ENCODE peak calls at places on chromosomes 11 and 22, in seven cellular contexts. One of them, this sample, is unnamed.
A peak's percentile ranks its signal among the peaks of the same experiment; 100 is the strongest.

GRCh38 chr22:49663311-49663711 is 164.4 kb downstream of the BRD1 start:
- DNase-seq in left ventricle myocardium superior: peak; percentile 18
- DNase-seq in CD14-positive monocyte: no peak
- DNase-seq in prostate gland: no peak
- DNase-seq in AG04450: no peak
- DNase-seq in stimulated activated CD4-positive, alpha-beta T cell treated with anti-CD3 and anti-CD28 coated beads, TNF-alpha, amount 100 ng/mL, for 48 hours: no peak
- DNase-seq in caudate nucleus: no peak
- DNase-seq in this sample: no peak

GRCh38 chr11:116530705-116531104 is 242.1 kb downstream of the BUD13 start:
- DNase-seq in left ventricle myocardium superior: no peak
- DNase-seq in prostate gland: no peak
- DNase-seq in caudate nucleus: no peak
- DNase-seq in AG04450: no peak
- DNase-seq in stimulated activated CD4-positive, alpha-beta T cell treated with anti-CD3 and anti-CD28 coated beads, TNF-alpha, amount 100 ng/mL, for 48 hours: no peak
- DNase-seq in CD14-positive monocyte: no peak
- DNase-seq in this sample: no peak

GRCh38 chr22:37260939-37261338 is 16.9 kb upstream of the RAC2 start:
- DNase-seq in caudate nucleus: no peak
- DNase-seq in stimulated activated CD4-positive, alpha-beta T cell treated with anti-CD3 and anti-CD28 coated beads, TNF-alpha, amount 100 ng/mL, for 48 hours: no peak
- DNase-seq in prostate gland: peak; percentile 27
- DNase-seq in AG04450: no peak
- DNase-seq in CD14-positive monocyte: peak; percentile 72
- DNase-seq in left ventricle myocardium superior: peak; percentile 59
- DNase-seq in this sample: peak; percentile 81

GRCh38 chr11:100761806-100762205 is 74.7 kb downstream of the ARHGAP42 start:
- DNase-seq in AG04450: no peak
- DNase-seq in caudate nucleus: no peak
- DNase-seq in left ventricle myocardium superior: no peak
- DNase-seq in stimulated activated CD4-positive, alpha-beta T cell treated with anti-CD3 and anti-CD28 coated beads, TNF-alpha, amount 100 ng/mL, for 48 hours: no peak
- DNase-seq in prostate gland: no peak
- DNase-seq in CD14-positive monocyte: no peak
- DNase-seq in this sample: no peak

GRCh38 chr22:41587347-41587723 is 2.3 kb downstream of the PMM1 start:
- DNase-seq in left ventricle myocardium superior: no peak
- DNase-seq in CD14-positive monocyte: no peak
- DNase-seq in AG04450: no peak
- DNase-seq in caudate nucleus: no peak
- DNase-seq in prostate gland: no peak
- DNase-seq in stimulated activated CD4-positive, alpha-beta T cell treated with anti-CD3 and anti-CD28 coated beads, TNF-alpha, amount 100 ng/mL, for 48 hours: no peak
- DNase-seq in this sample: no peak

GRCh38 chr11:15655552-15655951 is 540.8 kb downstream of the INSC start:
- DNase-seq in left ventricle myocardium superior: no peak
- DNase-seq in AG04450: no peak
- DNase-seq in caudate nucleus: no peak
- DNase-seq in CD14-positive monocyte: no peak
- DNase-seq in prostate gland: no peak
- DNase-seq in stimulated activated CD4-positive, alpha-beta T cell treated with anti-CD3 and anti-CD28 coated beads, TNF-alpha, amount 100 ng/mL, for 48 hours: no peak
- DNase-seq in this sample: no peak

GRCh38 chr11:107372439-107372838 is 85.2 kb downstream of the CWF19L2 start:
- DNase-seq in prostate gland: no peak
- DNase-seq in AG04450: no peak
- DNase-seq in stimulated activated CD4-positive, alpha-beta T cell treated with anti-CD3 and anti-CD28 coated beads, TNF-alpha, amount 100 ng/mL, for 48 hours: no peak
- DNase-seq in caudate nucleus: no peak
- DNase-seq in left ventricle myocardium superior: no peak
- DNase-seq in CD14-positive monocyte: no peak
- DNase-seq in this sample: no peak

GRCh38 chr22:43837666-43838065 is 24.6 kb downstream of the SULT4A1 start:
- DNase-seq in CD14-positive monocyte: no peak
- DNase-seq in caudate nucleus: no peak
- DNase-seq in prostate gland: no peak
- DNase-seq in stimulated activated CD4-positive, alpha-beta T cell treated with anti-CD3 and anti-CD28 coated beads, TNF-alpha, amount 100 ng/mL, for 48 hours: no peak
- DNase-seq in left ventricle myocardium superior: no peak
- DNase-seq in AG04450: no peak
- DNase-seq in this sample: no peak

GRCh38 chr11:65266210-65266609 is 4.4 kb downstream of the POLA2 start:
- DNase-seq in AG04450: no peak
- DNase-seq in CD14-positive monocyte: no peak
- DNase-seq in stimulated activated CD4-positive, alpha-beta T cell treated with anti-CD3 and anti-CD28 coated beads, TNF-alpha, amount 100 ng/mL, for 48 hours: no peak
- DNase-seq in prostate gland: no peak
- DNase-seq in caudate nucleus: no peak
- DNase-seq in left ventricle myocardium superior: no peak
- DNase-seq in this sample: no peak

GRCh38 chr11:117998201-117998579 is 12.0 kb downstream of the IL10RA start:
- DNase-seq in AG04450: no peak
- DNase-seq in left ventricle myocardium superior: no peak
- DNase-seq in prostate gland: no peak
- DNase-seq in stimulated activated CD4-positive, alpha-beta T cell treated with anti-CD3 and anti-CD28 coated beads, TNF-alpha, amount 100 ng/mL, for 48 hours: no peak
- DNase-seq in caudate nucleus: no peak
- DNase-seq in CD14-positive monocyte: no peak
- DNase-seq in this sample: no peak

GRCh38 chr11:103631841-103632240 is 404.6 kb upstream of the DDI1 start:
- DNase-seq in caudate nucleus: no peak
- DNase-seq in AG04450: no peak
- DNase-seq in CD14-positive monocyte: no peak
- DNase-seq in prostate gland: no peak
- DNase-seq in left ventricle myocardium superior: no peak
- DNase-seq in stimulated activated CD4-positive, alpha-beta T cell treated with anti-CD3 and anti-CD28 coated beads, TNF-alpha, amount 100 ng/mL, for 48 hours: no peak
- DNase-seq in this sample: no peak

GRCh38 chr11:78834886-78835285 is 260.2 kb upstream of the NARS2 start:
- DNase-seq in stimulated activated CD4-positive, alpha-beta T cell treated with anti-CD3 and anti-CD28 coated beads, TNF-alpha, amount 100 ng/mL, for 48 hours: no peak
- DNase-seq in AG04450: no peak
- DNase-seq in caudate nucleus: no peak
- DNase-seq in left ventricle myocardium superior: no peak
- DNase-seq in prostate gland: no peak
- DNase-seq in CD14-positive monocyte: no peak
- DNase-seq in this sample: no peak

GRCh38 chr11:61869636-61870428 is 21.5 kb downstream of the FADS3 start:
- DNase-seq in left ventricle myocardium superior: no peak
- DNase-seq in prostate gland: no peak
- DNase-seq in stimulated activated CD4-positive, alpha-beta T cell treated with anti-CD3 and anti-CD28 coated beads, TNF-alpha, amount 100 ng/mL, for 48 hours: no peak
- DNase-seq in CD14-positive monocyte: no peak
- DNase-seq in caudate nucleus: no peak
- DNase-seq in AG04450: no peak
- DNase-seq in this sample: peak; percentile 34

GRCh38 chr11:75105462-75105925 is 8.8 kb upstream of the OR2AT4 start:
- DNase-seq in caudate nucleus: no peak
- DNase-seq in CD14-positive monocyte: no peak
- DNase-seq in prostate gland: no peak
- DNase-seq in left ventricle myocardium superior: no peak
- DNase-seq in stimulated activated CD4-positive, alpha-beta T cell treated with anti-CD3 and anti-CD28 coated beads, TNF-alpha, amount 100 ng/mL, for 48 hours: no peak
- DNase-seq in AG04450: no peak
- DNase-seq in this sample: peak; percentile 47

GRCh38 chr11:77658213-77659013 is 20.8 kb upstream of the CLNS1A start:
- DNase-seq in left ventricle myocardium superior: no peak
- DNase-seq in stimulated activated CD4-positive, alpha-beta T cell treated with anti-CD3 and anti-CD28 coated beads, TNF-alpha, amount 100 ng/mL, for 48 hours: no peak
- DNase-seq in caudate nucleus: no peak
- DNase-seq in AG04450: no peak
- DNase-seq in prostate gland: no peak
- DNase-seq in CD14-positive monocyte: no peak
- DNase-seq in this sample: no peak

GRCh38 chr11:17734986-17735822 is 623 bp downstream of the KCNC1 start:
- DNase-seq in left ventricle myocardium superior: peak; percentile 84
- DNase-seq in prostate gland: peak; percentile 40
- DNase-seq in AG04450: peak; percentile 27
- DNase-seq in stimulated activated CD4-positive, alpha-beta T cell treated with anti-CD3 and anti-CD28 coated beads, TNF-alpha, amount 100 ng/mL, for 48 hours: peak; percentile 20
- DNase-seq in caudate nucleus: peak; percentile 43
- DNase-seq in CD14-positive monocyte: no peak
- DNase-seq in this sample: peak; percentile 70

GRCh38 chr11:662689-663274 is 25.7 kb downstream of the DRD4 start:
- DNase-seq in caudate nucleus: peak; percentile 41
- DNase-seq in left ventricle myocardium superior: peak; percentile 75
- DNase-seq in stimulated activated CD4-positive, alpha-beta T cell treated with anti-CD3 and anti-CD28 coated beads, TNF-alpha, amount 100 ng/mL, for 48 hours: no peak
- DNase-seq in CD14-positive monocyte: peak; percentile 66
- DNase-seq in AG04450: peak; percentile 7
- DNase-seq in prostate gland: no peak
- DNase-seq in this sample: peak; percentile 82

GRCh38 chr22:21755855-21756284 is 20.3 kb upstream of the YPEL1 start:
- DNase-seq in stimulated activated CD4-positive, alpha-beta T cell treated with anti-CD3 and anti-CD28 coated beads, TNF-alpha, amount 100 ng/mL, for 48 hours: no peak
- DNase-seq in CD14-positive monocyte: no peak
- DNase-seq in caudate nucleus: no peak
- DNase-seq in AG04450: peak; percentile 42
- DNase-seq in prostate gland: no peak
- DNase-seq in left ventricle myocardium superior: no peak
- DNase-seq in this sample: no peak

GRCh38 chr22:44670220-44670983 is 31.6 kb upstream of the PRR5 start:
- DNase-seq in caudate nucleus: no peak
- DNase-seq in CD14-positive monocyte: no peak
- DNase-seq in prostate gland: no peak
- DNase-seq in left ventricle myocardium superior: no peak
- DNase-seq in stimulated activated CD4-positive, alpha-beta T cell treated with anti-CD3 and anti-CD28 coated beads, TNF-alpha, amount 100 ng/mL, for 48 hours: no peak
- DNase-seq in AG04450: no peak
- DNase-seq in this sample: no peak

GRCh38 chr11:71163371-71163770 is 89.0 kb downstream of the SHANK2 start:
- DNase-seq in CD14-positive monocyte: no peak
- DNase-seq in caudate nucleus: no peak
- DNase-seq in prostate gland: no peak
- DNase-seq in left ventricle myocardium superior: no peak
- DNase-seq in stimulated activated CD4-positive, alpha-beta T cell treated with anti-CD3 and anti-CD28 coated beads, TNF-alpha, amount 100 ng/mL, for 48 hours: no peak
- DNase-seq in AG04450: no peak
- DNase-seq in this sample: no peak

GRCh38 chr11:62974848-62975522 is 9.8 kb downstream of the SLC22A6 start:
- DNase-seq in prostate gland: peak; percentile 55
- DNase-seq in caudate nucleus: no peak
- DNase-seq in left ventricle myocardium superior: peak; percentile 83
- DNase-seq in stimulated activated CD4-positive, alpha-beta T cell treated with anti-CD3 and anti-CD28 coated beads, TNF-alpha, amount 100 ng/mL, for 48 hours: no peak
- DNase-seq in CD14-positive monocyte: no peak
- DNase-seq in AG04450: no peak
- DNase-seq in this sample: peak; percentile 20

GRCh38 chr11:844693-845644 is 2.3 kb downstream of the TSPAN4 start:
- DNase-seq in CD14-positive monocyte: peak; percentile 92
- DNase-seq in AG04450: peak; percentile 71
- DNase-seq in prostate gland: peak; percentile 85
- DNase-seq in caudate nucleus: peak; percentile 19
- DNase-seq in left ventricle myocardium superior: peak; percentile 94
- DNase-seq in stimulated activated CD4-positive, alpha-beta T cell treated with anti-CD3 and anti-CD28 coated beads, TNF-alpha, amount 100 ng/mL, for 48 hours: no peak
- DNase-seq in this sample: peak; percentile 93

GRCh38 chr11:8382436-8383053 is 118.9 kb upstream of the LMO1 start:
- DNase-seq in prostate gland: no peak
- DNase-seq in AG04450: no peak
- DNase-seq in caudate nucleus: no peak
- DNase-seq in CD14-positive monocyte: no peak
- DNase-seq in left ventricle myocardium superior: no peak
- DNase-seq in stimulated activated CD4-positive, alpha-beta T cell treated with anti-CD3 and anti-CD28 coated beads, TNF-alpha, amount 100 ng/mL, for 48 hours: no peak
- DNase-seq in this sample: no peak

GRCh38 chr11:120564573-120565301 is 53.2 kb downstream of the GRIK4 start:
- DNase-seq in left ventricle myocardium superior: peak; percentile 70
- DNase-seq in stimulated activated CD4-positive, alpha-beta T cell treated with anti-CD3 and anti-CD28 coated beads, TNF-alpha, amount 100 ng/mL, for 48 hours: peak; percentile 29
- DNase-seq in AG04450: no peak
- DNase-seq in CD14-positive monocyte: no peak
- DNase-seq in prostate gland: no peak
- DNase-seq in caudate nucleus: peak; percentile 78
- DNase-seq in this sample: peak; percentile 45

GRCh38 chr22:23709107-23709506 is 18.3 kb downstream of the RGL4 start:
- DNase-seq in prostate gland: no peak
- DNase-seq in AG04450: no peak
- DNase-seq in caudate nucleus: no peak
- DNase-seq in left ventricle myocardium superior: no peak
- DNase-seq in stimulated activated CD4-positive, alpha-beta T cell treated with anti-CD3 and anti-CD28 coated beads, TNF-alpha, amount 100 ng/mL, for 48 hours: no peak
- DNase-seq in CD14-positive monocyte: no peak
- DNase-seq in this sample: no peak

GRCh38 chr11:112499153-112499907 is 238.7 kb upstream of the PLET1 start:
- DNase-seq in caudate nucleus: no peak
- DNase-seq in CD14-positive monocyte: no peak
- DNase-seq in AG04450: no peak
- DNase-seq in stimulated activated CD4-positive, alpha-beta T cell treated with anti-CD3 and anti-CD28 coated beads, TNF-alpha, amount 100 ng/mL, for 48 hours: no peak
- DNase-seq in prostate gland: no peak
- DNase-seq in left ventricle myocardium superior: no peak
- DNase-seq in this sample: no peak

GRCh38 chr11:18243783-18244362 is 4.6 kb downstream of the SAA2 start:
- DNase-seq in AG04450: peak; percentile 45
- DNase-seq in CD14-positive monocyte: no peak
- DNase-seq in stimulated activated CD4-positive, alpha-beta T cell treated with anti-CD3 and anti-CD28 coated beads, TNF-alpha, amount 100 ng/mL, for 48 hours: peak; percentile 17
- DNase-seq in prostate gland: peak; percentile 20
- DNase-seq in caudate nucleus: no peak
- DNase-seq in left ventricle myocardium superior: no peak
- DNase-seq in this sample: peak; percentile 76

GRCh38 chr11:30789270-30789669 is 203.1 kb upstream of the MPPED2 start:
- DNase-seq in left ventricle myocardium superior: no peak
- DNase-seq in stimulated activated CD4-positive, alpha-beta T cell treated with anti-CD3 and anti-CD28 coated beads, TNF-alpha, amount 100 ng/mL, for 48 hours: no peak
- DNase-seq in caudate nucleus: no peak
- DNase-seq in prostate gland: no peak
- DNase-seq in CD14-positive monocyte: no peak
- DNase-seq in AG04450: no peak
- DNase-seq in this sample: no peak

GRCh38 chr11:79525257-79525656 is 84.4 kb upstream of the TENM4 start:
- DNase-seq in prostate gland: no peak
- DNase-seq in AG04450: no peak
- DNase-seq in left ventricle myocardium superior: no peak
- DNase-seq in caudate nucleus: no peak
- DNase-seq in stimulated activated CD4-positive, alpha-beta T cell treated with anti-CD3 and anti-CD28 coated beads, TNF-alpha, amount 100 ng/mL, for 48 hours: no peak
- DNase-seq in CD14-positive monocyte: no peak
- DNase-seq in this sample: no peak